ENCODE peak calls at places on chromosomes 16 and 17, in five cellular contexts. H, E, O, V and Z are unnamed samples.

GRCh38 chr16:20879175-20880053 is 20.7 kb downstream of the DCUN1D3 start:
- DNase-seq in H (peak), E (no peak), O (peak), V (no peak), Z (no peak)

GRCh38 chr17:61475726-61476125 is 23.5 kb downstream of the TBX4 start:
- DNase-seq in H (peak), E (peak), O (peak), V (no peak), Z (no peak)

GRCh38 chr16:81101702-81102101 is 5.5 kb upstream of the GCSH start:
- DNase-seq in H (no peak), E (no peak), O (no peak), V (no peak), Z (no peak)

GRCh38 chr17:48690655-48691054 is 31.7 kb downstream of the PRAC1 start:
- DNase-seq in H (no peak), E (no peak), O (no peak), V (no peak), Z (no peak)

GRCh38 chr17:57324646-57325045 is 68.3 kb downstream of the MSI2 start:
- DNase-seq in H (no peak), E (no peak), O (no peak), V (no peak), Z (no peak)

GRCh38 chr17:13474073-13474800 is 127.5 kb downstream of the HS3ST3A1 start:
- DNase-seq in H (no peak), E (no peak), O (no peak), V (no peak), Z (no peak)

GRCh38 chr17:34287858-34288257 is 2.3 kb downstream of the CCL11 start:
- DNase-seq in H (no peak), E (no peak), O (no peak), V (no peak), Z (no peak)

GRCh38 chr16:8855051-8855786 is 13.6 kb downstream of the CARHSP1 start:
- DNase-seq in H (no peak), E (no peak), O (no peak), V (no peak), Z (no peak)

GRCh38 chr16:69707920-69708683 is 18.3 kb downstream of the NQO1 start:
- DNase-seq in H (no peak), E (no peak), O (no peak), V (no peak), Z (no peak)

GRCh38 chr16:74451951-74452758 is 30.9 kb upstream of the CLEC18B start:
- DNase-seq in H (no peak), E (no peak), O (no peak), V (no peak), Z (no peak)

GRCh38 chr16:31076319-31076718 is 2.1 kb downstream of the ZNF646 start:
- DNase-seq in H (no peak), E (peak), O (no peak), V (no peak), Z (no peak)

GRCh38 chr16:89505204-89506112 is 2.7 kb upstream of the SPG7 start:
- DNase-seq in H (peak), E (no peak), O (peak), V (no peak), Z (no peak)

GRCh38 chr17:2688351-2689342 is 22.9 kb downstream of the CLUH start:
- DNase-seq in H (no peak), E (peak), O (no peak), V (no peak), Z (peak)

GRCh38 chr16:89111263-89111662 is 17.6 kb downstream of the ACSF3 start:
- DNase-seq in H (no peak), E (no peak), O (no peak), V (no peak), Z (no peak)

GRCh38 chr17:81125573-81126081 is 39.7 kb upstream of the PVALEF start:
- DNase-seq in H (no peak), E (no peak), O (no peak), V (no peak), Z (no peak)

GRCh38 chr16:72590179-72590937 is 418.4 kb upstream of the PMFBP1 start:
- DNase-seq in H (peak), E (no peak), O (no peak), V (no peak), Z (no peak)

GRCh38 chr17:56292628-56293027 is 139.4 kb downstream of the ANKFN1 start:
- DNase-seq in H (no peak), E (no peak), O (no peak), V (no peak), Z (no peak)

GRCh38 chr17:66301418-66301863 is 972 bp upstream of the PRKCA start:
- DNase-seq in H (no peak), E (no peak), O (no peak), V (no peak), Z (no peak)

GRCh38 chr16:57152096-57153093 is 33.4 kb downstream of the PSME3IP1 start:
- DNase-seq in H (no peak), E (no peak), O (no peak), V (no peak), Z (no peak)

GRCh38 chr16:11020388-11020787 is 76.0 kb downstream of the CLEC16A start:
- DNase-seq in H (no peak), E (no peak), O (no peak), V (no peak), Z (no peak)

GRCh38 chr17:82927311-82927660 is 87.5 kb upstream of the ZNF750 start:
- DNase-seq in H (no peak), E (no peak), O (no peak), V (no peak), Z (no peak)

GRCh38 chr16:74724820-74725549 is 24.3 kb upstream of the MLKL start:
- DNase-seq in H (peak), E (peak), O (no peak), V (no peak), Z (no peak)

GRCh38 chr16:84952335-84953050 is 58.8 kb downstream of the ZDHHC7 start:
- DNase-seq in H (peak), E (peak), O (peak), V (peak), Z (peak)

GRCh38 chr17:34378664-34379101 is 15.7 kb upstream of the CCL1 start:
- DNase-seq in H (no peak), E (no peak), O (no peak), V (no peak), Z (no peak)

GRCh38 chr17:17740627-17741237 is 59.5 kb downstream of the RAI1 start:
- DNase-seq in H (no peak), E (peak), O (no peak), V (no peak), Z (no peak)

GRCh38 chr16:10655415-10655977 is 39.2 kb downstream of the TEKT5 start:
- DNase-seq in H (no peak), E (no peak), O (no peak), V (no peak), Z (no peak)

GRCh38 chr16:73339821-73340220 is 291.9 kb upstream of the ZFHX3 start:
- DNase-seq in H (no peak), E (no peak), O (no peak), V (no peak), Z (no peak)

DNA sequence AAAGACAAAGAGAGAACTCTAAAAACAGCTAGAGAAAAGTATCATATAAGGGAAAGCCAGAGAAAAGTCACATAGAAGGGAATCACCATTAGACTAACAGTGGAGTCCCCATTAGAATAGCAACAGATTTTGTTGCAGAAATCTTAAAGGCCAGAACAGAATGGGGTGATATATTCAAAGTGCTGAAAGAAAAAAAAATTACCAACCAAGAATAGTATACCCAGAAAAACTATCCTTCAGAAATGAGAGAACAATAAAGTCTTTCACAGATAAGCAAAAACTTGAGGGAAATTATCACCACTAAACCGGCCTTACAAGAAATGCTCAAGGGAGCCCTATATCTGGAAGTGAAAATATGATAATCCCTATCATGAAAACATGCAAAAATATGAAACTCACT is 51.9 kb upstream of the NSRP1 start:
- DNase-seq in H (no peak), E (no peak), O (no peak), V (no peak), Z (no peak)
- H3K4me2 ChIP-seq in H (no peak), E (no peak), O (no peak), V (no peak), Z (no peak)

GRCh38 chr17:78316115-78316866 is 43.6 kb downstream of the SOCS3 start:
- DNase-seq in H (no peak), E (peak), O (no peak), V (no peak), Z (peak)

GRCh38 chr17:78318843-78319242 is 41.0 kb downstream of the SOCS3 start:
- DNase-seq in H (no peak), E (no peak), O (no peak), V (no peak), Z (no peak)

GRCh38 chr17:78316867-78317816 is 42.7 kb downstream of the SOCS3 start:
- DNase-seq in H (peak), E (peak), O (peak), V (no peak), Z (peak)

GRCh38 chr17:78318407-78318806 is 41.5 kb downstream of the SOCS3 start:
- DNase-seq in H (no peak), E (no peak), O (no peak), V (no peak), Z (no peak)

DNA sequence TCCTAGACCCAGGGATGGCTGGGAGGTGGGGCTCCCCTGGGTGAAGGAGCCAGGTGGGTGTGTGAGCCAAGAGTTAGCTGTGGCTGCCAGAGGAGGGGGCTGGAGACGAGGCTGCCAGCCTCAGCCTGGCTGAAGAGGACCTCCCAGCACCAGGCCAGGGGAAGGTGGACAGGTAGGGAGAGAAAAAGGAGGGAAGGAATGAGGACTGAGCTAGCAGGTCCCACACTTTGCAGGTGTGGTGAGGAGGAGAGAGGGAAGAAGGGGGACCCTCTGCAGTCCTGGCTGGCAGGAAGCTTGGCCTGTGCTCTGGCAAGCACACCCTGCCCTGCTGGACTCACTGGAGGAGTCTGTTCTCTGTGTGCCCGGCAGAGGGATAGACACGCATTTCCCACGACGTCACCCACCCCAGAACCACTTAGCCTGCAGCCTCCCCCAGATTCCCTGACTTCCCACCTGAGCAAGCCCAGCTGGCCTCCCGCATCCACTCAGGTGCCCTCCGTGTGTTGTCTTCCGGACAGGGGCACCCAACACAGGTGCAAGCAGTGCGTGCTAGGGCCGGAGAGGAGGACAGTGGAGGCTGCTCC is 42.0 kb downstream of the SOCS3 start:
- DNase-seq in H (no peak), E (no peak), O (no peak), V (no peak), Z (no peak)
- H2BK15ac ChIP-seq in H (peak), E (no peak), O (peak), V (peak), Z (no peak)

GRCh38 chr16:3850544-3850899 is 30.0 kb downstream of the CREBBP start:
- DNase-seq in H (no peak), E (no peak), O (no peak), V (no peak), Z (no peak)

GRCh38 chr16:3854740-3855139 is 25.8 kb downstream of the CREBBP start:
- DNase-seq in H (no peak), E (no peak), O (peak), V (no peak), Z (no peak)

GRCh38 chr16:3846595-3847091 is 33.9 kb downstream of the CREBBP start:
- DNase-seq in H (no peak), E (no peak), O (no peak), V (no peak), Z (no peak)

GRCh38 chr16:3846087-3846486 is 34.4 kb downstream of the CREBBP start:
- DNase-seq in H (no peak), E (no peak), O (no peak), V (no peak), Z (no peak)

GRCh38 chr16:3849751-3850543 is 30.6 kb downstream of the CREBBP start:
- DNase-seq in H (no peak), E (no peak), O (no peak), V (no peak), Z (no peak)
- H3K4me2 ChIP-seq in H (no peak), E (no peak), O (no peak), V (no peak), Z (no peak)

GRCh38 chr17:39617100-39617445 is 9.4 kb upstream of the NEUROD2 start:
- DNase-seq in H (no peak), E (no peak), O (no peak), V (no peak), Z (no peak)
- H2BK15ac ChIP-seq in H (no peak), E (no peak), O (no peak), V (no peak), Z (no peak)

DNA sequence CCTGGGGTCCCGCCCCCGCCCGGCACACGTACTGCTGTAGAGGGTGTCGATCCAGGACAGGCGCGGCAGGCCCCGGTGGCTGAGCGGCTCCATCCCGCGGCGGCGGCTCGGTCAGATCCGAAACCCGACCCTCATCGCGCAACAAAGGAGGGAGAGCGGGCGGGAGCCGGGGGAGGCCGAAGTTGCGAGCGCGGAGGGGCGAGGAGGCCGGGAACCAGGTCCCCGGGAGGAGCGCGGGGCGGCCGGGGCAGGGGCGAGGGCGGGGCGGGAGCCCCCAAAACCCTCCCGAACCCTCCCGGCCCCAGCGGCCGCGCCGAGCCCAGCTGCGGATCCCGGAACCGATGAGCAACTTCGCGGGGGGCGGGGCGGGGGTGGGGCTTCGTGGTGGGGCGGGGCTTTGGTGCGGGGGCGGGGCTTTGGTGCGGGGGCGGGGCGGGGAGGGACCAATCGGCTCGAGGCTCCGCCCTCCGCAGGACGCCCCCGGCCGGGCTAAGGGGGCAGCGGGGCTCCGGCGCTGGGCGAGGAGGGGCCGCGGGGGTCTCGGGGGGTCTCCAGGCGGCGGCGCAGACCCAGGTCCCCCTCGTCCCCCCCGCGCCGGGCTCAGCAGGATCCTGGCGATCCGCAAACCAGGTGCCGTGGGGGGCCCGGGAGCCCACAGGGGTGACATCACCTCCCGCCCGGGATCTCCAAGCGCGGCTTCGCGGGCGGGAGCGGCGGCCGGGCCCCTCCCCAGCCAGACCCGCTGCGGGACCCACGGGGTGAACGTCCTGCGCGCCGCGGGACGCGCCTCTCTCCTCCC is at the start of gene ABR:
- DNase-seq in H (peak), E (peak), O (peak), V (peak), Z (no peak)
- H3K4me2 ChIP-seq in H (peak), E (peak), O (peak), V (peak), Z (peak)

GRCh38 chr17:50922107-50922506 is 56.0 kb upstream of the TOB1 start:
- DNase-seq in H (peak), E (no peak), O (no peak), V (no peak), Z (no peak)

GRCh38 chr17:50920891-50921595 is 54.9 kb upstream of the TOB1 start:
- DNase-seq in H (no peak), E (peak), O (no peak), V (no peak), Z (no peak)

GRCh38 chr17:50924300-50924699 is 58.1 kb upstream of the TOB1 start:
- DNase-seq in H (no peak), E (no peak), O (no peak), V (no peak), Z (no peak)

GRCh38 chr17:50923611-50924010 is 57.5 kb upstream of the TOB1 start:
- DNase-seq in H (no peak), E (no peak), O (no peak), V (no peak), Z (no peak)

DNA sequence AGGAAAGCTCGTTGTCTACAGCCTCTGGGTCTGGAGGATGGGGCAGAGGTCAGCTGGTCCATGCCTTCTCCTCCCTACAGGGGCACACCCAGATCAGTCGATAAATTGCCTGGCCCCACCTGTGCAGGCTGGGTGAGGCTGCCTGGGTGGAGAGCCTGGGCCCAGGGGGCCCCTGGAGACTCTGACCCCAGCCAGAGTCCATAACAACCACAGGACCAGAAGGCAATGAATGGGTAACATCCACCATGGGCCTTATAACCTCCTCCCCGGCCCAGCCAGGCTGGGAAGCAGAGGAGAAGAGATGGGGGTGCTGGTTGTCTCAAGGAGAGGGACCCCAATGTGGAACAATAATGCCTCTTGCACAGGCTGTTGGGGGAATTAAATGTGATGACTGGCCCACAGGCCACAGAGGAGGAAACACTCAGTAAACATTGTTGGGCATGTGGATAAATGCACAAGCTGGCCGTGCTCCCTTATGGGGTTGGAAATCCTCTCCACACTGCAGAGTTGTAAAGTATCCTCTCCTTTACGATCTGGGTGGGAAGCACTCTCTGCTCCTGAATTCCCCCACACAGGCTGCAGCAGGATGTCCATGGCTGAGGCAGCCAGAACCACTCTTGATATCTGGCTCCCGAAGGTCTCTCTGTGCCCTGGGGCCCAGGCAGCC is 56.7 kb upstream of the TOB1 start:
- DNase-seq in H (no peak), E (no peak), O (no peak), V (no peak), Z (no peak)
- H2BK15ac ChIP-seq in H (no peak), E (no peak), O (no peak), V (peak), Z (no peak)

GRCh38 chr16:13781579-13782338 is 138.2 kb upstream of the ERCC4 start:
- DNase-seq in H (no peak), E (no peak), O (no peak), V (no peak), Z (no peak)

GRCh38 chr16:13779676-13780075 is 140.3 kb upstream of the ERCC4 start:
- DNase-seq in H (no peak), E (no peak), O (no peak), V (no peak), Z (peak)

GRCh38 chr16:13780406-13780805 is 139.5 kb upstream of the ERCC4 start:
- DNase-seq in H (no peak), E (no peak), O (no peak), V (no peak), Z (no peak)

DNA sequence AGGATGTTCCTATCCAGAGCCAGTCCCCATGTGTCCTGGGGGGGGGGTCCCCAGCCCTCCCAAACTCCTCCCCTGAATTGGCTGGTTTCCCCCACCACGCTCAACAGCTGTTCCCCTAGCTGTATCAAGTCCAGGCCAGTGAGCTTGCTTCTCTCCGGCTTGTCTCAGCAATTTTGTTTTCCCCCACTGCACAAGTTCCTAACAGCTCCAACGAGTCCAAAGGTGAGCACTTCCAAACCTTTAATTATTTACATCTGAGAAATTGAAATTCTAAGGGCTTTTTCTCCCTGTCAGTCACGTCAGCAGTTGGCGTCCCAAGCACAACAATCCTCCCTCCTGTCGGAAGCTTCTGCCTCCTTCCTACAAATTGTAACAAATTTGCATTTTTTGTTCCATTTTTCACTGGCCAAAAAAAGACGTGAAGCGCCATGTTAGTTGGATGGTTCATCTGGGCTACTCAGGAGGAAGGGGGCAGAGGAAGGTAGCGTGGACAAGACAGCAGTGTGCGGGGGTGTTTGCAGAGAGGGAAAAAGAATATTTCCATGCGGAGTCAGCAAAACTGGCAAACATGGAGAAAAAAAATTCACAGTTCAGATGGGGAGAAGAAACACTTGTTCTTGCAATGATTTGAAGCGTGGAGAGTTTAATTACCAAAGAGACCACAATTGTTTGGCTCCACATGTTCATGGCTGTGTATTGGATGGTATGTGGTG is 139.0 kb upstream of the ERCC4 start:
- DNase-seq in H (no peak), E (no peak), O (no peak), V (no peak), Z (no peak)
- H3K4me2 ChIP-seq in H (no peak), E (peak), O (no peak), V (no peak), Z (no peak)